ENCODE peak calls at places on chromosomes 13 and 19, in five cellular contexts. C, N, U, A and K are unnamed samples.

GRCh38 chr13:30373727-30374126 is 48.6 kb upstream of the UBE2L5 start:
- DNase-seq in C (no peak), N (no peak), U (no peak), A (no peak), K (no peak)

GRCh38 chr13:27006519-27007161 is 165.0 kb downstream of the USP12 start:
- DNase-seq in C (peak; percentile 79), N (no peak), U (peak; percentile 34), A (no peak), K (no peak)

GRCh38 chr19:58046856-58047255 is 12.2 kb upstream of the ZNF135 start:
- DNase-seq in C (no peak), N (no peak), U (no peak), A (no peak), K (no peak)

GRCh38 chr13:74036373-74036772 is 97.8 kb downstream of the KLF12 start:
- DNase-seq in C (no peak), N (no peak), U (no peak), A (no peak), K (no peak)

GRCh38 chr13:108031859-108032258 is 183.5 kb downstream of the LIG4 start:
- DNase-seq in C (no peak), N (no peak), U (no peak), A (no peak), K (no peak)

GRCh38 chr19:16794456-16794855 is 34.7 kb upstream of the SIN3B start:
- DNase-seq in C (no peak), N (no peak), U (no peak), A (no peak), K (no peak)

GRCh38 chr13:48478401-48478800 is 54.5 kb downstream of the RCBTB2 start:
- DNase-seq in C (no peak), N (peak; percentile 10), U (no peak), A (no peak), K (no peak)

GRCh38 chr19:18648971-18649310 is 12.1 kb downstream of the KLHL26 start:
- DNase-seq in C (no peak), N (no peak), U (no peak), A (no peak), K (no peak)

GRCh38 chr19:18291019-18291524 is 9.7 kb upstream of the JUND start:
- DNase-seq in C (no peak), N (no peak), U (no peak), A (no peak), K (peak; percentile 66)

GRCh38 chr13:66415444-66415843 is 814.7 kb downstream of the PCDH9 start:
- DNase-seq in C (no peak), N (no peak), U (no peak), A (no peak), K (no peak)

GRCh38 chr13:92473736-92474465 is 752.7 kb upstream of the GPC6 start:
- DNase-seq in C (no peak), N (no peak), U (peak; percentile 16), A (no peak), K (no peak)

GRCh38 chr13:90205911-90206310 is 1141.6 kb upstream of the MIR17HG start:
- DNase-seq in C (no peak), N (no peak), U (no peak), A (no peak), K (no peak)

GRCh38 chr13:66933994-66934393 is 296.1 kb downstream of the PCDH9 start:
- DNase-seq in C (no peak), N (peak; percentile 93), U (no peak), A (no peak), K (no peak)

GRCh38 chr13:79880820-79881219 is 399.9 kb downstream of the NDFIP2 start:
- DNase-seq in C (no peak), N (no peak), U (no peak), A (no peak), K (no peak)